ENCODE peak calls at places on chromosomes 12 and 14, in five cellular contexts. One of them, this sample, is unnamed. For H3K4me1, the result is how much of the 10 kb centered on the place peaks cover.

GRCh38 chr12:77685112-77685511 is 145.6 kb upstream of the NAV3 start:
- ATAC-seq in mucosa of descending colon: peak
- ATAC-seq in Panc1: peak
- ATAC-seq in gastrocnemius medialis: peak
- ATAC-seq in heart left ventricle: peak
- ATAC-seq in this sample: no peak

GRCh38 chr14:31827325-31827724 is 249.8 kb upstream of the ARHGAP5 start:
- ATAC-seq in heart left ventricle: no peak
- ATAC-seq in gastrocnemius medialis: no peak
- ATAC-seq in mucosa of descending colon: no peak
- ATAC-seq in Panc1: no peak
- ATAC-seq in this sample: no peak

GRCh38 chr14:90060965-90061848 is 587 bp upstream of the KCNK13 start:
- ATAC-seq in heart left ventricle: peak
- ATAC-seq in Panc1: peak
- ATAC-seq in gastrocnemius medialis: no peak
- ATAC-seq in mucosa of descending colon: peak
- ATAC-seq in this sample: no peak

GRCh38 chr14:75158843-75159614 is 17.4 kb downstream of the TMED10 start:
- ATAC-seq in Panc1: no peak
- ATAC-seq in heart left ventricle: no peak
- ATAC-seq in mucosa of descending colon: peak
- ATAC-seq in gastrocnemius medialis: peak
- ATAC-seq in this sample: no peak

GRCh38 chr12:79911889-79912656 is 22.8 kb downstream of the PPP1R12A start:
- ATAC-seq in heart left ventricle: no peak
- ATAC-seq in Panc1: peak
- ATAC-seq in mucosa of descending colon: no peak
- ATAC-seq in gastrocnemius medialis: no peak
- ATAC-seq in this sample: no peak

GRCh38 chr12:133236556-133236955 is 879 bp upstream of the ANHX start:
- ATAC-seq in heart left ventricle: no peak
- ATAC-seq in mucosa of descending colon: no peak
- ATAC-seq in Panc1: no peak
- ATAC-seq in gastrocnemius medialis: no peak
- ATAC-seq in this sample: no peak

GRCh38 chr12:11563785-11564739 is 85.4 kb upstream of the ETV6 start:
- ATAC-seq in mucosa of descending colon: no peak
- ATAC-seq in heart left ventricle: no peak
- ATAC-seq in Panc1: no peak
- ATAC-seq in gastrocnemius medialis: no peak
- ATAC-seq in this sample: no peak

GRCh38 chr12:53234236-53234635 is 2.2 kb upstream of the RARG start:
- ATAC-seq in mucosa of descending colon: no peak
- ATAC-seq in Panc1: no peak
- ATAC-seq in heart left ventricle: no peak
- ATAC-seq in gastrocnemius medialis: no peak
- ATAC-seq in this sample: no peak

GRCh38 chr14:79325071-79325470 is 886.2 kb downstream of the DIO2 start:
- ATAC-seq in gastrocnemius medialis: no peak
- ATAC-seq in mucosa of descending colon: no peak
- ATAC-seq in Panc1: no peak
- ATAC-seq in heart left ventricle: no peak
- ATAC-seq in this sample: no peak

GRCh38 chr14:91170504-91171121 is 56.7 kb downstream of the DGLUCY start:
- ATAC-seq in heart left ventricle: peak
- ATAC-seq in mucosa of descending colon: no peak
- ATAC-seq in Panc1: no peak
- ATAC-seq in gastrocnemius medialis: peak
- ATAC-seq in this sample: peak

GRCh38 chr12:112616469-112617190 is 174.9 kb upstream of the RPH3A start:
- ATAC-seq in Panc1: no peak
- ATAC-seq in mucosa of descending colon: no peak
- ATAC-seq in heart left ventricle: no peak
- ATAC-seq in gastrocnemius medialis: no peak
- ATAC-seq in this sample: no peak

DNA sequence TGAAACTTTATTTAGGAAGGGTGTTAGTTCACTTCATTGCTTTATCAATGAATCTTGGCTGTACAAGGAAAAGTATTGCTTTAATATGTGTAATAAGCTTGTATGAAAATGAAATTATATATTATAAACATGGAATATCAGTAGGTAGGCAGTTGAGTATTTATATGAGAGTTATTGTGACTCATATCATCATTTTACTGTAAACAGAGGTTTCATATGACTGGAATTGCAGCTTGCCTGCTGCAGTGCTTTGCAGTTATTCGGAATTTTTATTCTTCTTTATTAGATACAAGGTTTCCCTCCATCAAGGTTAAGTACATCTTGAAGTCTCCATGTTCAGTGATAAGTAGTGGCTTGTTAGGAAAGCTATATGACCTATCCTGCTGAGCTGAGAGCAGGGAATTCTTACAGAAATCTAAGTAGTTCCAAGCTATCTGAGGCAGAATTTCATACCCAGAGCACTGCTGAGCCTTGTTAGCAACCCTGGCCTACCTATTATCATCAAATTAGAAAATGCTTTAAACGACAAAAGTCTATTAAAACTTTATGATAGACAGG is 111.2 kb downstream of the MGST1 start:
- ATAC-seq in mucosa of descending colon: no peak
- ATAC-seq in Panc1: no peak
- ATAC-seq in heart left ventricle: no peak
- ATAC-seq in gastrocnemius medialis: no peak
- ATAC-seq in this sample: no peak
- TF ChIP-seq CTCF in mucosa of descending colon: no peak
- TF ChIP-seq CTCF in Panc1: no peak
- TF ChIP-seq CTCF in heart left ventricle: no peak
- TF ChIP-seq CTCF in gastrocnemius medialis: no peak
- TF ChIP-seq CTCF in this sample: no peak

DNA sequence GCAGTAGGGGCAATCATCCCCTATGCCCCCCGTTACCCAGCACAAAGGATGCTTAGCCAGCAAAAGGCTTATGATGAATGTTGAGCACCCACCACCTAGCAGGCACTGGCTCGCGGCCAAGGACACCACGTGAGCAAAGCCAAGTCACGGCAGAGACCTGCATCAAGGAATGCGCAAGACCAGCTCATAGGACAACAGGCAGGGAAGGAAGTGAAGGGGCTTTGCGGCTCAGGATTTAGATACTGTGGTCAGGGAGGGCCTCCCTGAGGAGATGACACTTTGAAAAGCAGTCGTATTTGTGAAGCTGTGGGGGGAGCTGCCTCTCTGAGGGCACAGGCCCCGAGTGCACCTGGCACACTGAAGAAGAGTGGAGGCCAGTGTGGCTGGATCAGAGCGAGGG is 32.8 kb downstream of the SH2B3 start:
- ATAC-seq in mucosa of descending colon: no peak
- ATAC-seq in Panc1: peak
- ATAC-seq in gastrocnemius medialis: no peak
- ATAC-seq in heart left ventricle: no peak
- ATAC-seq in this sample: no peak
- H3K4me3 ChIP-seq in mucosa of descending colon: no peak
- H3K4me3 ChIP-seq in Panc1: no peak
- H3K4me3 ChIP-seq in gastrocnemius medialis: no peak
- H3K4me3 ChIP-seq in heart left ventricle: no peak
- H3K4me3 ChIP-seq in this sample: no peak

GRCh38 chr14:103131580-103131979 is 8.3 kb downstream of the TNFAIP2 start:
- ATAC-seq in mucosa of descending colon: no peak
- ATAC-seq in heart left ventricle: no peak
- ATAC-seq in Panc1: no peak
- ATAC-seq in gastrocnemius medialis: no peak
- ATAC-seq in this sample: no peak

GRCh38 chr14:103129301-103130016 is 6.2 kb downstream of the TNFAIP2 start:
- ATAC-seq in heart left ventricle: no peak
- ATAC-seq in mucosa of descending colon: no peak
- ATAC-seq in Panc1: peak
- ATAC-seq in gastrocnemius medialis: no peak
- ATAC-seq in this sample: no peak

GRCh38 chr14:103130017-103130764 is 6.9 kb downstream of the TNFAIP2 start:
- ATAC-seq in heart left ventricle: no peak
- ATAC-seq in gastrocnemius medialis: no peak
- ATAC-seq in Panc1: peak
- ATAC-seq in mucosa of descending colon: no peak
- ATAC-seq in this sample: no peak

GRCh38 chr14:103132381-103133212 is 9.3 kb downstream of the TNFAIP2 start:
- ATAC-seq in gastrocnemius medialis: no peak
- ATAC-seq in mucosa of descending colon: no peak
- ATAC-seq in Panc1: no peak
- ATAC-seq in heart left ventricle: peak
- ATAC-seq in this sample: no peak

DNA sequence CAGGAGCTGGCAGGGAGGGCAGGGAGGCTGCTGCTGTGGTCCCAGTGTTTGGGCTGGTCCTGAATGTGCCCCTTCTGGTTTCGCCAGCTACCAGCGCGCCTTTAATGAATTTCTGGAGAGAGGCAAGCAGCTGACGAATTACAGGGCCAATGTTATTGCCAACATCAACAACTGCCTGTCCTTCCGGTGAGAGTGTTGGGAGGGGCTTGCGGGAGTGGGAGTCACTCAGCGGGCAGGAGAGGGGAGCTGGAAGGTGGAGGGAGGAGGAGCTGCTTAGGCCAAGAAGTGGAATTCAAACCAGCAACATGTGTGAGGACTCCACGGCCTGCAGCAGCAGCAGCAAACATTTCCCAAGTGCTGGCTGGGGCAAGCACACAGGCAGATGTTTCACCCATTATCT is 7.7 kb downstream of the TNFAIP2 start:
- ATAC-seq in Panc1: no peak
- ATAC-seq in gastrocnemius medialis: no peak
- ATAC-seq in heart left ventricle: no peak
- ATAC-seq in mucosa of descending colon: no peak
- ATAC-seq in this sample: peak
- H3K4me1 ChIP-seq in Panc1: half or more
- H3K4me1 ChIP-seq in gastrocnemius medialis: under half
- H3K4me1 ChIP-seq in heart left ventricle: under half
- H3K4me1 ChIP-seq in mucosa of descending colon: under half
- H3K4me1 ChIP-seq in this sample: under half

DNA sequence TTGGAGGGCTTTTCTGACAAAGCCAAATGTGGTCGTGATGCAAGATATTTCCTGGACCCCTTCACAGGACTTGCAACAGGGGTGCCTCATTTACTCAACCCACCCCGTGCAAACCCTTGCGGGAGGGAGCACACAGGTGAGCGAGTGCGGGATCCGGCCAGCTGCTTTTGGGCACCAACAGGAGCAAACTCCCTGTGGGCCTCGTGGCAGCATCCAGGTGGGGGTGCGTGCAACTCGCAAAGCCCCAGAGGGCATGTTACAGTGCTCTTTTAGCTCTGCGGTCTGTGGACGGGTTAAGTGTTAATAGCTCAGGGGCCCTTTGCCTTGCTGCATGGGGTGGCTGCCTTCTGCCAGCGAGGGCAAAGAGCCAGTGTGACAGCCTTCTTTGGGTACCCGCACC is 707.6 kb upstream of the MDGA2 start:
- ATAC-seq in mucosa of descending colon: no peak
- ATAC-seq in Panc1: no peak
- ATAC-seq in gastrocnemius medialis: no peak
- ATAC-seq in heart left ventricle: no peak
- ATAC-seq in this sample: no peak
- TF ChIP-seq CTCF in mucosa of descending colon: no peak
- TF ChIP-seq CTCF in Panc1: no peak
- TF ChIP-seq CTCF in gastrocnemius medialis: no peak
- TF ChIP-seq CTCF in heart left ventricle: no peak
- TF ChIP-seq CTCF in this sample: no peak

This sample was measured in gastroesophageal sphincter.